ENCODE peak calls at places on chromosomes 6 and 20, in four cellular contexts. One of them, this sample, is unnamed.

GRCh38 chr6:39754493-39755115 is 29.4 kb upstream of the KIF6 start:
- DNase-seq in GM12878: no peak
- DNase-seq in K562: no peak
- DNase-seq in HepG2: no peak
- DNase-seq in this sample: no peak

GRCh38 chr20:63094767-63095499 is 88.2 kb upstream of the BHLHE23 start:
- DNase-seq in K562: no peak
- DNase-seq in HepG2: no peak
- DNase-seq in GM12878: no peak
- DNase-seq in this sample: peak; percentile 6

GRCh38 chr20:46130534-46130933 is 12.4 kb downstream of the CD40 start:
- DNase-seq in HepG2: no peak
- DNase-seq in GM12878: peak; percentile 43
- DNase-seq in K562: no peak
- DNase-seq in this sample: no peak

GRCh38 chr6:121694389-121695185 is 259.1 kb downstream of the GJA1 start:
- DNase-seq in K562: no peak
- DNase-seq in HepG2: no peak
- DNase-seq in GM12878: no peak
- DNase-seq in this sample: no peak

GRCh38 chr6:170209354-170210025 is 81.4 kb downstream of the DLL1 start:
- DNase-seq in K562: no peak
- DNase-seq in HepG2: no peak
- DNase-seq in GM12878: no peak
- DNase-seq in this sample: no peak

GRCh38 chr6:106677282-106677681 is 47.9 kb downstream of the QRSL1 start:
- DNase-seq in GM12878: no peak
- DNase-seq in K562: no peak
- DNase-seq in HepG2: no peak
- DNase-seq in this sample: no peak

GRCh38 chr6:163036251-163036650 is 308.5 kb downstream of the PACRG start:
- DNase-seq in GM12878: no peak
- DNase-seq in K562: no peak
- DNase-seq in HepG2: no peak
- DNase-seq in this sample: no peak

GRCh38 chr6:90820436-90820835 is 233.6 kb upstream of the MAP3K7 start:
- DNase-seq in K562: no peak
- DNase-seq in HepG2: no peak
- DNase-seq in GM12878: no peak
- DNase-seq in this sample: no peak

GRCh38 chr6:151391471-151392428 is at the start of gene ZBTB2:
- DNase-seq in K562: peak; percentile 85
- DNase-seq in HepG2: peak; percentile 83
- DNase-seq in GM12878: no peak
- DNase-seq in this sample: peak; percentile 71

GRCh38 chr6:107314644-107315043 is 144.7 kb downstream of the PDSS2 start:
- DNase-seq in HepG2: peak; percentile 87
- DNase-seq in K562: no peak
- DNase-seq in GM12878: no peak
- DNase-seq in this sample: no peak

GRCh38 chr6:125859691-125860210 is 69.0 kb downstream of the NCOA7 start:
- DNase-seq in GM12878: no peak
- DNase-seq in HepG2: no peak
- DNase-seq in K562: no peak
- DNase-seq in this sample: no peak

GRCh38 chr6:160368670-160369069 is 20.5 kb downstream of the SLC22A3 start:
- DNase-seq in HepG2: no peak
- DNase-seq in K562: no peak
- DNase-seq in GM12878: no peak
- DNase-seq in this sample: no peak

GRCh38 chr6:150134280-150134920 is 8.4 kb upstream of the PPP1R14C start:
- DNase-seq in GM12878: no peak
- DNase-seq in HepG2: no peak
- DNase-seq in K562: no peak
- DNase-seq in this sample: no peak

GRCh38 chr6:118263929-118264486 is 284.1 kb upstream of the PLN start:
- DNase-seq in GM12878: no peak
- DNase-seq in HepG2: peak; percentile 30
- DNase-seq in K562: no peak
- DNase-seq in this sample: peak; percentile 47

GRCh38 chr20:60586417-60587105 is 628.3 kb downstream of the CDH26 start:
- DNase-seq in GM12878: no peak
- DNase-seq in HepG2: no peak
- DNase-seq in K562: no peak
- DNase-seq in this sample: no peak

GRCh38 chr20:62716198-62716940 is 7.7 kb downstream of the NTSR1 start:
- DNase-seq in K562: no peak
- DNase-seq in GM12878: no peak
- DNase-seq in HepG2: no peak
- DNase-seq in this sample: no peak

GRCh38 chr6:111646942-111647341 is 41.3 kb upstream of the TRAF3IP2 start:
- DNase-seq in GM12878: no peak
- DNase-seq in HepG2: no peak
- DNase-seq in K562: no peak
- DNase-seq in this sample: no peak

GRCh38 chr20:46607849-46608497 is 43.3 kb downstream of the SLC13A3 start:
- DNase-seq in GM12878: no peak
- DNase-seq in HepG2: peak; percentile 68
- DNase-seq in K562: no peak
- DNase-seq in this sample: no peak

GRCh38 chr6:112415366-112415765 is 68.2 kb downstream of the RFPL4B start:
- DNase-seq in GM12878: no peak
- DNase-seq in K562: no peak
- DNase-seq in HepG2: no peak
- DNase-seq in this sample: no peak

GRCh38 chr6:30363459-30363858 is 18.5 kb downstream of the RPP21 start:
- DNase-seq in GM12878: no peak
- DNase-seq in HepG2: no peak
- DNase-seq in K562: no peak
- DNase-seq in this sample: no peak

GRCh38 chr6:151422981-151423380 is 28.9 kb downstream of the RMND1 start:
- DNase-seq in K562: no peak
- DNase-seq in GM12878: no peak
- DNase-seq in HepG2: no peak
- DNase-seq in this sample: no peak

GRCh38 chr20:64121586-64121985 is 14.2 kb upstream of the NPBWR2 start:
- DNase-seq in K562: no peak
- DNase-seq in GM12878: no peak
- DNase-seq in HepG2: no peak
- DNase-seq in this sample: no peak

GRCh38 chr6:51936941-51937340 is 150.5 kb downstream of the PKHD1 start:
- DNase-seq in HepG2: no peak
- DNase-seq in K562: no peak
- DNase-seq in GM12878: no peak
- DNase-seq in this sample: no peak

GRCh38 chr6:123898669-123899068 is 95.0 kb downstream of the NKAIN2 start:
- DNase-seq in GM12878: no peak
- DNase-seq in HepG2: no peak
- DNase-seq in K562: no peak
- DNase-seq in this sample: no peak

GRCh38 chr6:30394139-30394538 is 49.2 kb downstream of the RPP21 start:
- DNase-seq in K562: no peak
- DNase-seq in HepG2: no peak
- DNase-seq in GM12878: no peak
- DNase-seq in this sample: no peak

GRCh38 chr6:82951389-82951788 is 114.3 kb downstream of the UBE3D start:
- DNase-seq in K562: no peak
- DNase-seq in GM12878: no peak
- DNase-seq in HepG2: no peak
- DNase-seq in this sample: no peak

GRCh38 chr20:1671891-1672669 is 14.5 kb upstream of the SIRPG start:
- DNase-seq in HepG2: no peak
- DNase-seq in GM12878: no peak
- DNase-seq in K562: no peak
- DNase-seq in this sample: no peak

GRCh38 chr6:134175532-134176282 is 123.3 kb upstream of the SLC2A12 start:
- DNase-seq in GM12878: no peak
- DNase-seq in HepG2: peak; percentile 43
- DNase-seq in K562: no peak
- DNase-seq in this sample: peak; percentile 66

GRCh38 chr6:160634706-160635105 is 29.4 kb downstream of the LPA start:
- DNase-seq in HepG2: no peak
- DNase-seq in K562: peak; percentile 2
- DNase-seq in GM12878: peak; percentile 0
- DNase-seq in this sample: no peak

GRCh38 chr20:39878809-39879208 is 810.2 kb downstream of the MAFB start:
- DNase-seq in K562: no peak
- DNase-seq in GM12878: no peak
- DNase-seq in HepG2: no peak
- DNase-seq in this sample: no peak

GRCh38 chr6:47414517-47415167 is 62.9 kb upstream of the CD2AP start:
- DNase-seq in HepG2: peak; percentile 33
- DNase-seq in GM12878: peak; percentile 47
- DNase-seq in K562: no peak
- DNase-seq in this sample: no peak
- TF ChIP-seq ESRRA in HepG2: no peak
- TF ChIP-seq ESRRA in GM12878: peak; percentile 82
- TF ChIP-seq ESRRA in K562: peak; percentile 88
- TF ChIP-seq ESRRA in this sample: no peak

GRCh38 chr20:23622839-23623343 is 14.9 kb downstream of the CST3 start:
- DNase-seq in HepG2: peak; percentile 72
- DNase-seq in GM12878: no peak
- DNase-seq in K562: peak; percentile 38
- DNase-seq in this sample: no peak
- TF ChIP-seq ATF2 in HepG2: no peak
- TF ChIP-seq ATF2 in GM12878: no peak
- TF ChIP-seq ATF2 in K562: no peak
- TF ChIP-seq ATF2 in this sample: no peak

DNA sequence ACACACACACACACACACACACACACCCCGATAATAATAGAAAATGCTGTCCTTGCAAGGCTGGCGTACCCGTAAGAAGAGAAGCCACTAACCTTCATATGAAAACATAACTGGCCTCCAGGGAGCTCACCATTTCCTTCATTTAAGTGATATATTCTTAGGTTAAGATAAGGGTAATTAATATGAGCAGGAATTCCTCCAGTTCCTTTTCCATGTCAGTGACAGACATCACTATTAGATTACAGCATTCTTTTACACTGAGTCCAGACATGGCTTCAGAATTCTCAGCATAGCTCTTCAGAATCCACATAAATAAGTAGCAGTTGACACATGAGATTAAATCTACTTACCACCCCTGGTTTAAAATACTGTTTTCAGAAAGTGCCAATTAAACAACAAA is 121.9 kb downstream of the SIM1 start:
- DNase-seq in HepG2: no peak
- DNase-seq in K562: no peak
- DNase-seq in GM12878: no peak
- DNase-seq in this sample: no peak
- TF ChIP-seq ESRRA in HepG2: no peak
- TF ChIP-seq ESRRA in K562: no peak
- TF ChIP-seq ESRRA in GM12878: no peak
- TF ChIP-seq ESRRA in this sample: no peak

GRCh38 chr6:18147160-18147559 is 7.7 kb downstream of the TPMT start:
- DNase-seq in GM12878: no peak
- DNase-seq in K562: no peak
- DNase-seq in HepG2: peak; percentile 58
- DNase-seq in this sample: no peak
- TF ChIP-seq ATF2 in GM12878: no peak
- TF ChIP-seq ATF2 in K562: no peak
- TF ChIP-seq ATF2 in HepG2: no peak
- TF ChIP-seq ATF2 in this sample: no peak

DNA sequence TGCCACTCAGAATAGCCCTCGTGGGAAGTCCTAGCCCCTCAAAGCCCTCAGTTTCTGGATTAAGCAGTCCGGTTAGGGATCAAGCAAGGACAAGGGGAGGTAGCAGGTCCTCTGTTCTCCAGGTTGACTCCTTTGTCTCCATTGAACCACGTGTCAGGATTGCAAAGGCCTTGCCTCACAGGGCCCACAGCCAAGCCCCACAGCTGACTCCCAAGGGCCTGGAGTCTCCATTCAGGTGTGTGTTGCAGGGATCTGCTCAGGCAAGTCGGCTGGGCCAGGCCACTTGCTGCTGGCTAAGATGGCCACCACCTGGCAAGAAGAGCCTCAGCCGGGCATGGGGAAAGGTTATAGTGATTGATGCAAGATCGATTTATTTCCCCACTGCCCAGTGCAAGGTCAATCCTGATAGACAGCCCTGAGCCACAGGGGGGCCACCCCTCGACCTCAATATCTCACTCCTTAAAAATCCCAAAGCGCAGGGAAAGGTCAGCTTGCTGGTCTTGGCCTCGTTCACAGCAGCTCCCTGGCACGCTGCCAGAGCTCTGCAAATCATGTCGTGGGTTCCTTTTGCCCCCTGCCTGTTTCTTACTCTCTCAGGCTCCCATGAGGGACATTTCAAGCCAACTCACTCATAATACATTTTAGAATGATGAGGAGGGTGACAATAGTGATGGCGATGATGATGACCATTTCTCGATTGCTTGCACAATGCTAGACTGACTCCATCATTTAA is 75.9 kb downstream of the EDN3 start:
- DNase-seq in GM12878: no peak
- DNase-seq in HepG2: no peak
- DNase-seq in K562: no peak
- DNase-seq in this sample: no peak
- TF ChIP-seq ESRRA in GM12878: no peak
- TF ChIP-seq ESRRA in HepG2: no peak
- TF ChIP-seq ESRRA in K562: no peak
- TF ChIP-seq ESRRA in this sample: no peak

GRCh38 chr6:44053106-44053756 is 74.0 kb downstream of the MRPL14 start:
- DNase-seq in GM12878: no peak
- DNase-seq in K562: no peak
- DNase-seq in HepG2: no peak
- DNase-seq in this sample: no peak

GRCh38 chr6:44056392-44057237 is 70.6 kb downstream of the MRPL14 start:
- DNase-seq in GM12878: no peak
- DNase-seq in HepG2: no peak
- DNase-seq in K562: no peak
- DNase-seq in this sample: no peak

GRCh38 chr6:44053760-44054556 is 73.3 kb downstream of the MRPL14 start:
- DNase-seq in K562: no peak
- DNase-seq in HepG2: no peak
- DNase-seq in GM12878: no peak
- DNase-seq in this sample: no peak

GRCh38 chr6:44052419-44053011 is 74.7 kb downstream of the MRPL14 start:
- DNase-seq in HepG2: no peak
- DNase-seq in GM12878: no peak
- DNase-seq in K562: peak; percentile 80
- DNase-seq in this sample: peak; percentile 60

GRCh38 chr6:44054635-44055559 is 72.4 kb downstream of the MRPL14 start:
- DNase-seq in K562: no peak
- DNase-seq in HepG2: no peak
- DNase-seq in GM12878: no peak
- DNase-seq in this sample: no peak
- TF ChIP-seq ATF2 in K562: no peak
- TF ChIP-seq ATF2 in HepG2: no peak
- TF ChIP-seq ATF2 in GM12878: no peak
- TF ChIP-seq ATF2 in this sample: no peak